ENCODE peak calls at places on chromosomes 1 and 21, in four cellular contexts. R is stomach, D is GM13976, Q is kidney epithelial cell. M is an unnamed sample.

GRCh38 chr1:232472485-232473041 is 157.4 kb downstream of the SIPA1L2 start:
- DNase-seq in R (no peak), D (no peak), Q (no peak), M (no peak)

GRCh38 chr21:43268086-43268803 is 99.4 kb downstream of the CRYAA start:
- DNase-seq in R (no peak), D (no peak), Q (no peak), M (no peak)

GRCh38 chr1:220044683-220045355 is 1.5 kb downstream of the EPRS1 start:
- DNase-seq in R (no peak), D (no peak), Q (no peak), M (no peak)

GRCh38 chr1:92993581-92993980 is 32.3 kb upstream of the DIPK1A start:
- DNase-seq in R (no peak), D (no peak), Q (no peak), M (no peak)

GRCh38 chr1:226939439-226940028 is 560 bp upstream of the COQ8A start:
- DNase-seq in R (peak; percentile 61), D (peak; percentile 67), Q (no peak), M (no peak)

GRCh38 chr1:246971322-246971721 is 36.5 kb downstream of the ZNF695 start:
- DNase-seq in R (peak; percentile 63), D (no peak), Q (no peak), M (no peak)

GRCh38 chr21:33069994-33070811 is at the start of gene OLIG1:
- DNase-seq in R (peak; percentile 35), D (peak; percentile 51), Q (no peak), M (no peak)

GRCh38 chr21:35059742-35060141 is 10.6 kb upstream of the RUNX1 start:
- DNase-seq in R (no peak), D (no peak), Q (no peak), M (no peak)

GRCh38 chr1:211939876-211940468 is 95.4 kb downstream of the INTS7 start:
- DNase-seq in R (no peak), D (peak; percentile 69), Q (no peak), M (peak; percentile 73)

GRCh38 chr1:6210606-6211355 is 4.9 kb downstream of the RNF207 start:
- DNase-seq in R (no peak), D (no peak), Q (no peak), M (no peak)

GRCh38 chr1:60273185-60273584 is 199.6 kb upstream of the C1orf87 start:
- DNase-seq in R (no peak), D (no peak), Q (no peak), M (no peak)

GRCh38 chr1:199646761-199647160 is 380.7 kb upstream of the NR5A2 start:
- DNase-seq in R (no peak), D (no peak), Q (no peak), M (no peak)

GRCh38 chr1:95171270-95172245 is 54.4 kb downstream of the TLCD4 start:
- DNase-seq in R (no peak), D (no peak), Q (no peak), M (no peak)

GRCh38 chr1:237814319-237814924 is 76.3 kb downstream of the ZP4 start:
- DNase-seq in R (no peak), D (no peak), Q (no peak), M (no peak)
- TF ChIP-seq CTCF in R (no peak), D (peak; percentile 27), Q (peak; percentile 59), M (no peak)

GRCh38 chr1:40820251-40820797 is 36.7 kb downstream of the KCNQ4 start:
- DNase-seq in R (no peak), D (no peak), Q (no peak), M (no peak)
- TF ChIP-seq CTCF in R (no peak), D (no peak), Q (no peak), M (no peak)

GRCh38 chr1:3530086-3530930 is 75.8 kb downstream of the ARHGEF16 start:
- DNase-seq in R (peak; percentile 64), D (no peak), Q (no peak), M (no peak)
- TF ChIP-seq CTCF in R (no peak), D (no peak), Q (no peak), M (no peak)

GRCh38 chr1:16112558-16113555 is 39.4 kb upstream of the FAM131C start:
- DNase-seq in R (no peak), D (no peak), Q (no peak), M (no peak)

GRCh38 chr1:16110884-16111283 is 37.4 kb upstream of the FAM131C start:
- DNase-seq in R (no peak), D (no peak), Q (no peak), M (no peak)

GRCh38 chr1:16109571-16109970 is 36.1 kb upstream of the FAM131C start:
- DNase-seq in R (no peak), D (no peak), Q (no peak), M (no peak)

GRCh38 chr1:16111771-16112557 is 38.5 kb upstream of the FAM131C start:
- DNase-seq in R (no peak), D (no peak), Q (peak; percentile 55), M (no peak)

GRCh38 chr1:16110456-16110855 is 37.0 kb upstream of the FAM131C start:
- DNase-seq in R (no peak), D (no peak), Q (no peak), M (no peak)
- TF ChIP-seq CTCF in R (no peak), D (no peak), Q (no peak), M (no peak)

GRCh38 chr21:21688877-21689276 is 690.7 kb downstream of the NCAM2 start:
- DNase-seq in R (no peak), D (no peak), Q (no peak), M (no peak)
- TF ChIP-seq CTCF in R (no peak), D (no peak), Q (peak; percentile 35), M (no peak)

DNA sequence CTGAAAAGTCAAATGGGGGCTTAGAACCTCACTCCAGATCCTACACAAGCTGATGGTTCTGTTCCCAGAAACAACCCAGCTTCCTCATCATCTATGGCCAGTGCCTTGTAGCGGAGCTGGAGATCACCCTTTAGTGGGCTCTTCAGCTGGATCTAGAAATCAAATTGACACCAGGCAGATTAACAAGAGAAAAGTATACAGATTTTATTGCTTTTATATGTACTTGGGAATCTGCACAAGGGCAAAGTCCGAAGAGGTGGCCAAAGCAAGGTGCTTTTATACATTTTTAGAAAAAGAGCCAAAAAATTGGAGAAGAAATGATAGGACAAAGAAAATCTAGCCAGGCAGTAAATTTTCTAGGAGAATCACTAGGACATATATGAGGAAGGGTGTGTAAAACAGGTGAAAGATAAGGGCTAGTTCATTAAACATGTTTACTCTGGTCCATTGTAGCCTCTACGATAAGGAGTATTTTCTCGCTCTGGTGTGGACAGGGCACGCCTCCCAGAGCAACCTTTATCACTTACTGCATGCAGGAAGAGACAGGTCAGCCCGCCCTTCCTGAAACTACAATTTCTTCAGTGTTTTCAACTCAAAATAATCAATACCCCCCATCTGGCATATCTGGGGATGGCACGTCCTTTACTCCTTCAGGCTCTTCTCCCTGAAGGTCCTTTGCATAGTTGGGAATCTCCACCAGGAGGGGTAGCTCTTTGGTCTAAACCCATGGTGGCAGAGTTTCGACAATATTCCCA is 14.0 kb upstream of the LGALS8 start:
- DNase-seq in R (peak; percentile 37), D (no peak), Q (no peak), M (no peak)
- TF ChIP-seq CTCF in R (no peak), D (no peak), Q (no peak), M (no peak)

GRCh38 chr1:160359559-160360226 is 7.2 kb upstream of the NHLH1 start:
- DNase-seq in R (no peak), D (no peak), Q (no peak), M (no peak)
- TF ChIP-seq CTCF in R (no peak), D (no peak), Q (no peak), M (no peak)

DNA sequence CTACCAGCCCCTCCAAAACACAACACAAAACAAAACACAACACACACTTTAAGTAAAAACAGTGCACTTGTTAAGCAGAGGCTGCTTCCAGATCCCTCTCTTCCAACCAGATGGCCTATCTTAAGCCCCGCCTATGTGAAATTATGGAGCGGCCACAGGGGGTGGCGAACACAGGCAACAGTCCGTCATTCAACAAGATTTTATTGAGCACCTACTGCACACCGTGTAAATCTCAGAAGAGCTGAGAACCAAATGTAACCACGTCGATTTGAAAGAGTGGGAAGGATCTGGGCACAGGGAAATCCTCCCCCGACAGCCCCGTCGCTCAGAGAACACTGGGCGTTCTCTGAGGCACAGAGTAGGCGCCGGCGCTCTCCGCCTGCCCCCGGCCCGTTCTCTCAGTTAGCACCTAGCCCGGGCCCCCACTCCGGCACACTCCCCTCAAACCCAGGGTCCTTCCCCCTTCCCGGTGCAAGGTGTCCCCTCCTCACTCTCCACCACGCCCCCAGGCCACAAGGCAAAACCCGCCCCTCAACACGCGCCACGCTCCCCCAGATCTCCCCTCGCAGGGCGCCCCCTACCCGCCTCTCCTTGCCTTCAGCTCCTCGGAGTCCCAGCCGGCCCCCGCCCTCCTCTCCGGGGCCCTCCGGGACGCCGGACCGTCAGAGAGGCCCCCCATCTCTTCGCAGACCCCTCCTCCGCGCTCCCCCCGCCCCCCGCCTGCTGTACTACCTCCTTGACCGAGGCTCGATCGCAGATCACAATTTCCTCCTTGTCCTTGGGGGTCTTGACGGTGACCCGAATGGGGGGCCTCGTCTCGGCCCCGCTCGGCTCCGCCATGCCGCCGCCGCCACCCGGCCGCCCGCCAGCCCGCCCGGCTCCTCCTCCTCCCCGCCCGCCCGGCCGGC is 482 bp downstream of the UBQLN4 start:
- DNase-seq in R (peak; percentile 40), D (peak; percentile 84), Q (no peak), M (peak; percentile 79)
- TF ChIP-seq CTCF in R (no peak), D (peak; percentile 31), Q (peak; percentile 53), M (peak; percentile 55)